ENCODE peak calls at places on chromosomes 3 and 15, in five cellular contexts. One of them, this sample, is unnamed.

GRCh38 chr15:73530649-73531048 is 87.7 kb downstream of the REC114 start:
- DNase-seq in heart left ventricle: no peak
- DNase-seq in Calu3: no peak
- DNase-seq in ovary: no peak
- DNase-seq in mesothelial cell of epicardium: no peak
- DNase-seq in this sample: no peak

GRCh38 chr3:49357466-49358216 is 512 bp downstream of the GPX1 start:
- DNase-seq in heart left ventricle: peak; percentile 53
- DNase-seq in Calu3: peak; percentile 40
- DNase-seq in ovary: peak; percentile 70
- DNase-seq in mesothelial cell of epicardium: peak; percentile 42
- DNase-seq in this sample: peak; percentile 87

GRCh38 chr3:75396316-75396802 is 267.8 kb upstream of the FRG2C start:
- DNase-seq in heart left ventricle: no peak
- DNase-seq in Calu3: no peak
- DNase-seq in ovary: no peak
- DNase-seq in mesothelial cell of epicardium: no peak
- DNase-seq in this sample: no peak

GRCh38 chr3:13420817-13421755 is 964 bp upstream of the NUP210 start:
- DNase-seq in heart left ventricle: no peak
- DNase-seq in Calu3: no peak
- DNase-seq in ovary: no peak
- DNase-seq in mesothelial cell of epicardium: no peak
- DNase-seq in this sample: peak; percentile 64

GRCh38 chr15:75067123-75067854 is 43.9 kb downstream of the PPCDC start:
- DNase-seq in heart left ventricle: no peak
- DNase-seq in Calu3: peak; percentile 49
- DNase-seq in ovary: peak; percentile 13
- DNase-seq in mesothelial cell of epicardium: no peak
- DNase-seq in this sample: no peak

GRCh38 chr3:129605593-129606521 is 619 bp downstream of the PLXND1 start:
- DNase-seq in heart left ventricle: no peak
- DNase-seq in Calu3: peak; percentile 59
- DNase-seq in ovary: peak; percentile 80
- DNase-seq in mesothelial cell of epicardium: peak; percentile 62
- DNase-seq in this sample: peak; percentile 89

GRCh38 chr3:9727041-9727595 is 4.4 kb upstream of the BRPF1 start:
- DNase-seq in heart left ventricle: no peak
- DNase-seq in Calu3: peak; percentile 15
- DNase-seq in ovary: no peak
- DNase-seq in mesothelial cell of epicardium: no peak
- DNase-seq in this sample: no peak

GRCh38 chr3:124915254-124915653 is 19.3 kb downstream of the MUC13 start:
- DNase-seq in heart left ventricle: no peak
- DNase-seq in Calu3: no peak
- DNase-seq in ovary: no peak
- DNase-seq in mesothelial cell of epicardium: no peak
- DNase-seq in this sample: no peak

GRCh38 chr3:174208161-174208560 is 651.0 kb upstream of the NAALADL2 start:
- DNase-seq in heart left ventricle: no peak
- DNase-seq in Calu3: no peak
- DNase-seq in ovary: no peak
- DNase-seq in mesothelial cell of epicardium: no peak
- DNase-seq in this sample: no peak

GRCh38 chr3:63324621-63325020 is 46.5 kb downstream of the SYNPR start:
- DNase-seq in heart left ventricle: no peak
- DNase-seq in Calu3: no peak
- DNase-seq in ovary: no peak
- DNase-seq in mesothelial cell of epicardium: no peak
- DNase-seq in this sample: no peak

GRCh38 chr3:127690106-127690505 is 17.4 kb downstream of the ABTB1 start:
- DNase-seq in heart left ventricle: no peak
- DNase-seq in Calu3: peak; percentile 50
- DNase-seq in ovary: peak; percentile 33
- DNase-seq in mesothelial cell of epicardium: no peak
- DNase-seq in this sample: peak; percentile 67

GRCh38 chr3:134347516-134347915 is 26.7 kb downstream of the AMOTL2 start:
- DNase-seq in heart left ventricle: no peak
- DNase-seq in Calu3: no peak
- DNase-seq in ovary: no peak
- DNase-seq in mesothelial cell of epicardium: no peak
- DNase-seq in this sample: peak; percentile 37

GRCh38 chr15:96047255-96047931 is 283.1 kb upstream of the NR2F2 start:
- DNase-seq in heart left ventricle: peak; percentile 32
- DNase-seq in Calu3: no peak
- DNase-seq in ovary: no peak
- DNase-seq in mesothelial cell of epicardium: no peak
- DNase-seq in this sample: no peak

GRCh38 chr3:189349772-189350171 is 178.0 kb downstream of the TPRG1 start:
- DNase-seq in heart left ventricle: no peak
- DNase-seq in Calu3: no peak
- DNase-seq in ovary: no peak
- DNase-seq in mesothelial cell of epicardium: no peak
- DNase-seq in this sample: no peak

GRCh38 chr3:14879161-14879888 is 60.6 kb downstream of the FGD5 start:
- DNase-seq in heart left ventricle: peak; percentile 44
- DNase-seq in Calu3: no peak
- DNase-seq in ovary: peak; percentile 1
- DNase-seq in mesothelial cell of epicardium: no peak
- DNase-seq in this sample: no peak

GRCh38 chr15:30985081-30985531 is 6.3 kb downstream of the MTMR10 start:
- DNase-seq in heart left ventricle: peak; percentile 29
- DNase-seq in Calu3: no peak
- DNase-seq in ovary: no peak
- DNase-seq in mesothelial cell of epicardium: no peak
- DNase-seq in this sample: no peak

GRCh38 chr3:171058058-171058457 is 31.5 kb upstream of the SLC2A2 start:
- DNase-seq in heart left ventricle: no peak
- DNase-seq in Calu3: no peak
- DNase-seq in ovary: no peak
- DNase-seq in mesothelial cell of epicardium: no peak
- DNase-seq in this sample: no peak